ENCODE peak calls at places on chromosomes 12 and 14, in seven cellular contexts. A, K, M, V, Q, X and B are unnamed samples.

GRCh38 chr12:132523576-132524331 is 33.8 kb downstream of the FBRSL1 start:
- DNase-seq in V (peak), M (peak), X (no peak), A (peak), K (peak), Q (peak), B (peak)

GRCh38 chr12:69240625-69240984 is 1.2 kb downstream of the CPSF6 start:
- DNase-seq in M (no peak), Q (peak), V (no peak), K (no peak), A (no peak), X (no peak), B (no peak)

GRCh38 chr14:70655110-70655826 is 13.6 kb downstream of the TTC9 start:
- DNase-seq in M (no peak), A (peak), K (no peak), V (peak), Q (no peak), X (peak), B (peak)

GRCh38 chr14:60652674-60653387 is 3.6 kb upstream of the SIX1 start:
- DNase-seq in V (no peak), M (no peak), Q (peak), X (no peak), A (no peak), K (no peak), B (no peak)

GRCh38 chr12:3205742-3206519 is 128.8 kb downstream of the TSPAN9 start:
- DNase-seq in Q (no peak), K (no peak), M (no peak), A (no peak), V (no peak), X (no peak), B (no peak)

GRCh38 chr14:61460853-61461611 is 139.7 kb downstream of the PRKCH start:
- DNase-seq in K (peak), V (peak), Q (no peak), M (peak), A (no peak), X (no peak), B (no peak)

GRCh38 chr14:30240002-30240401 is 312.4 kb upstream of the PRKD1 start:
- DNase-seq in Q (no peak), A (no peak), X (no peak), K (no peak), V (no peak), M (no peak), B (no peak)

GRCh38 chr14:99698236-99698635 is 14.1 kb downstream of the CYP46A1 start:
- DNase-seq in X (no peak), V (peak), A (no peak), Q (no peak), K (no peak), M (no peak), B (no peak)

GRCh38 chr14:22460461-22461195 is 128.4 kb downstream of the DAD1 start:
- DNase-seq in V (no peak), M (peak), K (no peak), X (no peak), A (no peak), Q (no peak), B (no peak)

GRCh38 chr12:75852956-75853355 is 178.6 kb downstream of the PHLDA1 start:
- DNase-seq in M (no peak), A (no peak), V (no peak), X (no peak), K (no peak), Q (no peak), B (no peak)

GRCh38 chr14:55780156-55780946 is 200.3 kb downstream of the KTN1 start:
- DNase-seq in V (no peak), M (no peak), X (no peak), Q (no peak), A (no peak), K (no peak), B (no peak)

GRCh38 chr12:58000499-58000898 is 59.1 kb downstream of the ATP23 start:
- DNase-seq in M (no peak), X (no peak), Q (no peak), K (no peak), A (no peak), V (no peak), B (no peak)

GRCh38 chr14:45610303-45610702 is 357.3 kb upstream of the MIS18BP1 start:
- DNase-seq in V (no peak), Q (no peak), K (no peak), M (no peak), A (no peak), X (no peak), B (no peak)

GRCh38 chr14:74049886-74050495 is 30.8 kb downstream of the BBOF1 start:
- DNase-seq in Q (peak), A (peak), K (no peak), V (no peak), M (no peak), X (no peak), B (no peak)

GRCh38 chr12:121124402-121125109 is 8.1 kb upstream of the P2RX7 start:
- DNase-seq in X (no peak), K (peak), V (no peak), Q (no peak), A (no peak), M (no peak), B (no peak)

GRCh38 chr14:94368956-94369355 is 19.4 kb downstream of the SERPINA1 start:
- DNase-seq in K (peak), Q (no peak), M (no peak), A (no peak), V (no peak), X (no peak), B (no peak)

GRCh38 chr12:68106160-68106559 is 53.4 kb downstream of the IFNG start:
- DNase-seq in V (no peak), K (no peak), A (no peak), M (no peak), Q (no peak), X (no peak), B (no peak)

GRCh38 chr12:123187637-123188036 is 36.7 kb upstream of the PITPNM2 start:
- DNase-seq in Q (no peak), K (no peak), A (no peak), X (no peak), V (no peak), M (no peak), B (no peak)

GRCh38 chr12:43826681-43827458 is 9.0 kb upstream of the TMEM117 start:
- DNase-seq in M (no peak), A (no peak), K (no peak), X (no peak), Q (no peak), V (no peak), B (no peak)

GRCh38 chr12:48602192-48602989 is 32.5 kb upstream of the LALBA start:
- DNase-seq in A (no peak), K (peak), X (no peak), V (no peak), M (no peak), Q (no peak), B (no peak)

GRCh38 chr12:2844786-2845185 is 10.0 kb upstream of the NRIP2 start:
- DNase-seq in M (no peak), K (no peak), A (no peak), X (no peak), Q (no peak), V (no peak), B (no peak)

GRCh38 chr14:58171090-58171489 is 19.1 kb upstream of the ARMH4 start:
- DNase-seq in X (peak), K (peak), A (no peak), M (peak), Q (peak), V (peak), B (peak)

GRCh38 chr12:59425798-59426197 is 170.0 kb upstream of the SLC16A7 start:
- DNase-seq in V (no peak), K (no peak), X (no peak), M (no peak), A (no peak), Q (no peak), B (no peak)

GRCh38 chr14:103847954-103848719 is 762 bp upstream of the PPP1R13B start:
- DNase-seq in M (peak), V (peak), K (peak), Q (peak), X (no peak), A (no peak), B (no peak)

GRCh38 chr12:107844312-107844921 is 69.9 kb downstream of the ASCL4 start:
- DNase-seq in M (no peak), V (peak), X (no peak), K (no peak), A (peak), Q (peak), B (no peak)

GRCh38 chr12:124655317-124656213 is 88.2 kb upstream of the NCOR2 start:
- DNase-seq in K (no peak), A (no peak), Q (peak), X (no peak), M (no peak), V (peak), B (no peak)

GRCh38 chr12:51269174-51270066 is 795 bp downstream of the SMAGP start:
- DNase-seq in V (peak), K (peak), Q (peak), A (peak), M (peak), X (no peak), B (peak)

GRCh38 chr12:108765289-108765764 is 34.0 kb upstream of the CORO1C start:
- DNase-seq in Q (no peak), V (no peak), K (no peak), A (no peak), M (no peak), X (no peak), B (no peak)

GRCh38 chr14:92412912-92413311 is 89.9 kb downstream of the SLC24A4 start:
- DNase-seq in Q (no peak), M (no peak), V (no peak), K (no peak), A (no peak), X (no peak), B (no peak)

GRCh38 chr12:104591272-104591940 is 134.7 kb downstream of the CHST11 start:
- DNase-seq in K (no peak), A (no peak), V (no peak), M (no peak), X (no peak), Q (no peak), B (no peak)

GRCh38 chr12:87086118-87086891 is 830.1 kb upstream of the MGAT4C start:
- DNase-seq in M (no peak), V (no peak), A (no peak), Q (no peak), X (no peak), K (no peak), B (no peak)

DNA sequence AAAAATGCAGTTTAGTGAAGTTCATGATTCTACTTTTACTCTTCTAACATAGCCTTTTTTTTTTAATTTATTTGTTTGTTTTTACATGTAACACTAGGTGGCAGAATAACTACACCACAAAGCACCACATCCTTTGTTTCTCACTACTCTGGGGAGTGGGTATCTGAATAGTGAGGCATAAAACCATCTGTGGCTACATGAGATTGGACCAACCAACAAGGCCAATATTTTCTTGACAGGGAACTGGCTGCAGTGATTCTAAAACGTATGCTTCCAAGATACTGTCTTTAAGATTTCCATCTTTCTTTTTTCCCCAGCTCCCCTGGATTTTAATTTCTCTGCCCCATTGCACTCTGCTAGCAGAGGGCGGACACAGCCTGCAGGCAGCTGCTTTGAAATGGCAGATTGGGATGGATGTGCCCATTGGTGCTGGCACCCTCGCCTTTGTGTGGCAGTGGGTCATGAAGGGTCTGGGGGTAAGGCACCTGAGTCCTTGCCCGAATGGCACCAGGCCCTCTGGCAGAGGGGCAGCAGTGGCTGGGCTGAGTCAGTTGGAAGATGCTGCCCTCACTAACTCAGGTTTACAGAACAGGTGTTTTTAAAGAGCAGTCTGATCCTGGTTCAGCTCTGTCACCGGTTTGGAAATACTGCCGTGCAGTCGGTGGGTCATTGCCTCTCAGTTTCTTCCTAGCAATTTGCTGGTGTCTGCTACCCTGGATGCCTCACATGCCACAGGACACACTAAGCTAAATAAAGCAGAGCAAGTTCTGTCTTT is 429.1 kb downstream of the RAD51B start:
- DNase-seq in V (peak), A (peak), K (peak), Q (peak), M (peak), X (peak), B (no peak)
- TF ChIP-seq TAF1 in V (no peak), A (no peak), K (no peak), Q (no peak), M (no peak), X (no peak), B (no peak)

GRCh38 chr12:1833596-1834028 is 13.2 kb downstream of the LRTM2 start:
- DNase-seq in V (no peak), M (no peak), X (no peak), A (no peak), K (no peak), Q (no peak), B (no peak)
- TF ChIP-seq TAF1 in V (no peak), M (no peak), X (no peak), A (no peak), K (no peak), Q (no peak), B (no peak)

DNA sequence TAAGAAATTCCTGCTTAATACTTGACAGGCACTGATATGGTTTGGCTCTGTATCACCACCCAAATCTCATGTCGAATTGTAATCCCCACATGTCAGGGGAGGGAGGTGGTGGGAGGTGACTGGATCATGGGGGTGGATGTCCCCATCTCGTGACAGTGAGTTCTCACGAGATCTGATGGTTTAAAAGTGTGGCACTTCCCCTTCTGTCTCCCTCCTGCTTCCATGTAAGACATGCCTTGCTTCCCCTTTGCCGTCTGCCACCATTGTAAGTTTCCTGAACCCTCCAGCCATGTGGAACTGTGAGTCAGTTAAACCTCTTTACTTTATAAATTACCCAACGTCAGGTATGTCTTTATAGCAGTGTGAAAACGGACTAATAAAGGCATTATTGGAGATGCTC is 198.0 kb downstream of the FOXN3 start:
- DNase-seq in K (no peak), A (no peak), V (no peak), Q (no peak), X (no peak), M (no peak), B (no peak)
- TF ChIP-seq TAF1 in K (no peak), A (no peak), V (no peak), Q (no peak), X (no peak), M (no peak), B (no peak)

GRCh38 chr14:86961106-86961716 is 1031.8 kb downstream of the GALC start:
- DNase-seq in A (no peak), M (peak), V (no peak), K (peak), X (no peak), Q (peak), B (no peak)
- TF ChIP-seq TAF1 in A (no peak), M (no peak), V (no peak), K (no peak), X (no peak), Q (no peak), B (no peak)

DNA sequence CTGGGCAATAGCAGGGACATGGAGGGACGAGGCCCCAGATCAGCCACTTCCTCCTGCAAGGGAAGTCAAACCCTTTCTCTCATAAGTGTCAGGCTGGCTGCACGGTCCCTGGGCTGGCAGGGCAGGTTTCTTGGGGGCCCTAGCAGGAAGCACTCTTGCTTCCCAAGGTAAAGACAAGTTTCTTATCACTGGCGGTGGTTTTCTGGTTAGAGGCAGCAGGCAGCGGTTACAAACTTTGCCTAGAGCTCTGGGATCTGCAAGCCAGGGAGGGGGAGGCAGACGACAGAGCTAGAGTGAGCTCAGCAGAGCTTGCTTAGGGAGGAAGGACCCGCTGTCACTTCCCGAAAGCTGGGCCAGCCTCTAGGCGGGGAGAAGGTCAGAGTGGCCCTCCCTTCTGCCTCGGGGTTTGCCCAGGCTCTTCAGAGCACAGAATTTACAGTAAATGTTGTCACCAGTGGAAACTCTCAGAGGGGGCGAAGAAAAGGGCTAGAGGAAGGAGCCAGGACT is 20.4 kb downstream of the BATF start:
- DNase-seq in K (no peak), A (peak), V (no peak), Q (no peak), M (peak), X (no peak), B (peak)
- TF ChIP-seq TAF1 in K (no peak), A (no peak), V (no peak), Q (no peak), M (no peak), X (peak), B (no peak)

GRCh38 chr12:80356092-80356491 is 87.9 kb upstream of the PTPRQ start:
- DNase-seq in A (no peak), M (no peak), X (no peak), K (no peak), V (no peak), Q (no peak), B (no peak)

GRCh38 chr12:80352476-80352875 is 91.6 kb upstream of the PTPRQ start:
- DNase-seq in M (no peak), Q (no peak), X (no peak), V (no peak), A (no peak), K (no peak), B (no peak)

GRCh38 chr12:80353254-80353653 is 90.8 kb upstream of the PTPRQ start:
- DNase-seq in V (no peak), K (peak), M (no peak), Q (no peak), A (no peak), X (no peak), B (no peak)
- TF ChIP-seq TAF1 in V (no peak), K (no peak), M (no peak), Q (no peak), A (no peak), X (no peak), B (no peak)

DNA sequence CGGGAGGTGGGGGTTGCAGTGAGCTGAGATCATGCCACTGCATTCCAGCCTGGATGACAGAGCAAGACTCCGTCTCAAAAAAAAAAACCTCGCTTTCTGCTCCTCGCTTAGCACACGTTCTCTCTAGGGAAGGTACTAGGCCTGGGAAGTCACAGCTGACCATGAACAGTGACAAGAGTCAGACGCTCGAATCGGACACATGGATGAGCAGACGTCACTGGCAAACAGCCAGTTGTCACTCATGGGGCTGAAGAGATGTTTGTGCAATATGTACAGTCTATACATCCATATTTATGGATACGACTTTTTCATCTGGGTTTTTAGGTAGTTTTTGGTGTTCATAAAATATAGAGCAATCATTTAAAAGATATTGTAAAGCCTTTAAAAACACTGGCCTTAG is 19.4 kb downstream of the TCHP start:
- DNase-seq in K (no peak), A (no peak), V (no peak), Q (peak), M (no peak), X (no peak), B (no peak)
- TF ChIP-seq TAF1 in K (no peak), A (no peak), V (no peak), Q (no peak), M (no peak), X (no peak), B (no peak)

GRCh38 chr14:105313381-105314286 is 914 bp upstream of the PACS2 start:
- DNase-seq in K (no peak), X (no peak), M (no peak), V (peak), A (peak), Q (peak), B (no peak)
- TF ChIP-seq TAF1 in K (no peak), X (no peak), M (no peak), V (peak), A (no peak), Q (no peak), B (no peak)